ENCODE peak calls at places on chromosome 12, in nine cellular contexts. J is upper lobe of right lung; U is transverse colon; W is HL-60; E is D721Med; G is IMR-90; T is NB4; X is CD8-positive, alpha-beta T cell; N is foreskin fibroblast. B is an unnamed sample.

GRCh38 chr12:111444706-111445310 is 39.1 kb downstream of the SH2B3 start:
- DNase-seq in J (peak; percentile 78), N (no peak), X (peak; percentile 59), E (no peak), U (peak; percentile 80), G (no peak), T (peak; percentile 83), W (peak; percentile 88), B (peak; percentile 75)

GRCh38 chr12:119178544-119179334 is at the start of gene HSPB8:
- DNase-seq in G (peak; percentile 91), E (peak; percentile 76), N (peak; percentile 35), U (peak; percentile 73), J (peak; percentile 95), X (no peak), T (no peak), W (no peak), B (no peak)

GRCh38 chr12:53096089-53096741 is 1.3 kb upstream of the IGFBP6 start:
- DNase-seq in G (peak; percentile 65), U (peak; percentile 47), E (peak; percentile 10), N (peak; percentile 95), W (no peak), J (no peak), X (no peak), T (no peak), B (no peak)

GRCh38 chr12:47725893-47726292 is 603 bp upstream of the ENDOU start:
- DNase-seq in N (peak; percentile 81), W (no peak), J (no peak), E (no peak), X (no peak), G (peak; percentile 89), U (no peak), T (peak; percentile 74), B (no peak)

GRCh38 chr12:79601908-79602307 is 88.9 kb downstream of the PAWR start:
- DNase-seq in W (no peak), U (no peak), X (no peak), E (no peak), T (no peak), J (no peak), N (no peak), G (no peak), B (no peak)

GRCh38 chr12:12072064-12072760 is 1.5 kb downstream of the BCL2L14 start:
- DNase-seq in E (no peak), U (peak; percentile 74), W (peak; percentile 23), N (no peak), J (peak; percentile 73), X (peak; percentile 6), G (no peak), T (no peak), B (no peak)

GRCh38 chr12:82923935-82924334 is 237.2 kb downstream of the TMTC2 start:
- DNase-seq in U (no peak), E (no peak), J (no peak), X (no peak), N (no peak), G (no peak), W (no peak), T (no peak), B (no peak)

GRCh38 chr12:97637770-97638169 is 175.2 kb downstream of the RMST start:
- DNase-seq in G (no peak), N (no peak), W (no peak), E (no peak), U (no peak), T (no peak), J (no peak), X (no peak), B (no peak)

GRCh38 chr12:99619389-99620158 is 28.0 kb upstream of the GARIN6 start:
- DNase-seq in X (no peak), J (no peak), T (peak; percentile 62), U (no peak), G (peak; percentile 4), E (no peak), N (no peak), W (peak; percentile 30), B (no peak)

GRCh38 chr12:24198936-24199644 is 249.6 kb upstream of the SOX5 start:
- DNase-seq in W (no peak), T (no peak), U (no peak), J (no peak), X (no peak), E (no peak), N (no peak), G (no peak), B (no peak)

GRCh38 chr12:54983536-54984102 is 943 bp downstream of the TESPA1 start:
- DNase-seq in U (no peak), E (no peak), T (no peak), G (no peak), X (no peak), W (no peak), N (no peak), J (no peak), B (no peak)

GRCh38 chr12:113056631-113057488 is at the start of gene DTX1:
- DNase-seq in G (no peak), T (no peak), U (no peak), E (peak; percentile 70), J (peak; percentile 66), W (no peak), X (peak; percentile 20), N (no peak), B (no peak)

GRCh38 chr12:42696424-42697149 is 107.0 kb upstream of the PRICKLE1 start:
- DNase-seq in N (peak; percentile 86), T (peak; percentile 84), G (peak; percentile 64), X (no peak), J (no peak), W (peak; percentile 65), U (peak; percentile 61), E (no peak), B (no peak)

GRCh38 chr12:1591543-1591942 is 2.8 kb downstream of the FBXL14 start:
- DNase-seq in U (no peak), W (no peak), E (no peak), J (no peak), G (peak; percentile 59), T (no peak), X (no peak), N (no peak), B (no peak)

GRCh38 chr12:1590083-1590979 is 4.0 kb downstream of the FBXL14 start:
- DNase-seq in W (no peak), T (no peak), J (no peak), U (peak; percentile 24), G (peak; percentile 63), E (no peak), X (no peak), N (no peak), B (no peak)

GRCh38 chr12:1593232-1594044 is 943 bp downstream of the FBXL14 start:
- DNase-seq in W (peak; percentile 49), T (peak; percentile 71), N (no peak), J (peak; percentile 82), X (peak; percentile 47), G (no peak), U (peak; percentile 74), E (no peak), B (no peak)

GRCh38 chr12:1592444-1593231 is 1.7 kb downstream of the FBXL14 start:
- DNase-seq in X (peak; percentile 54), T (peak; percentile 75), E (no peak), G (peak; percentile 84), W (peak; percentile 45), N (peak; percentile 74), U (peak; percentile 65), J (no peak), B (peak; percentile 49)

GRCh38 chr12:1591029-1591428 is 3.4 kb downstream of the FBXL14 start:
- DNase-seq in E (no peak), G (no peak), U (peak; percentile 37), J (no peak), X (no peak), W (no peak), T (no peak), N (no peak), B (no peak)
- TF ChIP-seq CTCF in E (no peak), G (peak; percentile 6), U (no peak), J (no peak), X (peak; percentile 48), W (no peak), T (no peak), N (no peak), B (no peak)

DNA sequence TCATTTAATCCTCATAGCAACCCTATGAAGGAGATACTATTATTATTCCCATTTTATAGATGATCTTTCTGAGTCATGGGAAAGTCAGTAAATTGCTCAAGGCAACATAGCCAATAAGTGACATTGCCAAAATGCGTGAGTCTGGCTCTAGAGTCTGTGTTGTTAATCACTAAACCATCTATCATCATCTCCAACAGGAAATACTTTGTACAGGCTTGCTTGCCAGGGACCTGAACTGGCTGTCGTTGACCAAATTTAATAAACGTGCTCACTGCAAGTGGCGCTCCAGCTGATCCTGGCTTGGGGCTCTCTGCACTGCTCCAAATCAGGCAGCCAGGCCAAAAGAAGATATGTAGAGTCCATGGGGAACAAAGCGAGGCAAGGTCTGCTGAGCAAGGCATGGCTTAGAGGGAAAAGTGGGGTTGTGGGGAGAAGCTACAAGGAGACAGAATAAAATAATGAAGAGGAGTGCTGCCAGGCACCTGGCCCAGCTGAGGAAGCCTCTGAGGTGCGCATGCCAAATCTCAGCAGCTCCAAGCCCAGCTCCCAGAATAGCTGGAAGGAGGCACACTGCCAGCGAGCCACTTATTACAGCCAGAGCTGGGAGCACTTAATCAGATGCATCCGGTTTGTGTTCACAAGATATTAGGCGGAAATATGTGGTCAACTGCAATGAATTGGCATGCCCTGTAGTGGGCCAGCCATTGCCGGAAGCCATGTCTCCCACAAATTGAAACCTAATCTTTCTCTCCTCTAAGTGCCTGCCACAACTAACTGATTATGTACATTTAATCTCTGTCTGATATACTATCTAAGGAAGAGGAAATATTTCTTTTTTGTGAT is 43.3 kb upstream of the PTPRO start:
- DNase-seq in N (peak; percentile 86), T (peak; percentile 31), E (no peak), J (peak; percentile 91), G (peak; percentile 3), X (no peak), U (peak; percentile 46), W (peak; percentile 9), B (no peak)
- TF ChIP-seq CTCF in N (no peak), T (no peak), E (no peak), J (peak; percentile 35), G (no peak), X (no peak), U (no peak), W (no peak), B (no peak)

DNA sequence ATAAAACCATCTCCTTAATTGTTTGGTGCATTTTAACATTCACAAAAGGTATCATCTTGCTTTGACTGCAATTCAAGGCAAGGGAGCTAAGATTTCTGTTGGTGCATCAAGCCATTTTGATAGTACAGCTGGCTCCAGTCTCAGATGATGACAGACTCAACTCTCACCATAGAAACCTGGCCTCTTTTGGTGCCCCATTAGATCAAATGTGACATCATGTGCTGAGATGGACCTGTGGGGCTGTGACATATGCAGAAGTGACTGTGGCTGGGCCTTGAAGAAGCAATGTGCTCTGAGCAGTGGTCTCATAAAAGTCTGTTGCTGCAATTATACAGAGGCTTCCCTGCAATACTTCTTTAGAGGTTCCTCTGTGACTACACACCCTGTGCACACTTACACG is 88.4 kb downstream of the SLC2A13 start:
- DNase-seq in T (peak; percentile 31), X (no peak), J (no peak), W (no peak), N (no peak), G (no peak), U (no peak), E (no peak), B (no peak)
- TF ChIP-seq CTCF in T (no peak), X (no peak), J (no peak), W (no peak), N (no peak), G (no peak), U (no peak), E (no peak), B (no peak)

DNA sequence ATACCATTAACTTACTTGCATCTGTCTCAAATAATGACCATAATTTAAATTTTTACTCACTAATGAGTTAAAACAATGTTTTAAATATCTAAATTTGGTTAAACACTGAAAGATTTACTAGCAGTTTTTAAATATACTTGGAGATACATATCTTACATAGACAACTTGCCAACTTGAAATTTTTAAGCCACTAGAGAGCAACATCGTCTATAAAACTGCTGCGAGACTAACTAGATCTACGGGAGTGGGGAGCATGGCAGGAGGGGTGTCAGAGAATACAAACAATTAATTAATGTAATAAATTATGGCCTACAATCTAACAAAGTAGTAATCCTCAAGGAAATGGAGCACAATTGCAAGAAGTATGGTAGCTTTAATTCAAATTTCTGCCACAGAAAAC is 120.4 kb downstream of the LRRIQ1 start:
- DNase-seq in N (no peak), J (no peak), T (no peak), X (no peak), E (no peak), W (no peak), U (no peak), G (no peak), B (no peak)
- TF ChIP-seq CTCF in N (no peak), J (no peak), T (no peak), X (no peak), E (peak; percentile 2), W (no peak), U (no peak), G (no peak), B (no peak)

B was measured in activated B cell treated with CpG ODN at 0.5 μM for 24 hours.